ENCODE peak calls at places on chromosomes 5 and 9, in six cellular contexts. O is activated T-cell treated with anti-CD3 and anti-CD28 coated beads for 48 hours; H is stimulated activated CD4-positive, alpha-beta T cell treated with anti-CD3 and anti-CD28 coated beads, TNF-alpha, amount 100 ng/mL, for 4 hours; R is NCI-H2081; A is GM12865; T is Panc1. F is an unnamed sample.

GRCh38 chr5:58410441-58410840 is 49.4 kb downstream of the PLK2 start:
- DNase-seq in O (no peak), H (no peak), R (no peak), A (no peak), T (no peak), F (no peak)

GRCh38 chr9:136729144-136729543 is 13.6 kb downstream of the LCN10 start:
- DNase-seq in O (no peak), H (no peak), R (no peak), A (peak), T (no peak), F (no peak)

GRCh38 chr9:91884746-91885687 is 65.0 kb downstream of the ROR2 start:
- DNase-seq in O (no peak), H (no peak), R (no peak), A (no peak), T (no peak), F (no peak)

GRCh38 chr5:77486344-77486962 is 5.7 kb downstream of the WDR41 start:
- DNase-seq in O (no peak), H (no peak), R (no peak), A (no peak), T (no peak), F (no peak)

GRCh38 chr5:154190652-154191304 is at the start of gene GALNT10:
- DNase-seq in O (peak), H (peak), R (peak), A (peak), T (no peak), F (peak)

GRCh38 chr9:137190315-137190853 is 1.9 kb downstream of the SSNA1 start:
- DNase-seq in O (no peak), H (no peak), R (no peak), A (no peak), T (no peak), F (no peak)

GRCh38 chr5:5288236-5288635 is 134.2 kb upstream of the ICE1 start:
- DNase-seq in O (no peak), H (no peak), R (no peak), A (no peak), T (no peak), F (no peak)

GRCh38 chr5:122312670-122312988 is 592 bp downstream of the SNCAIP start:
- DNase-seq in O (no peak), H (no peak), R (no peak), A (no peak), T (no peak), F (peak)

GRCh38 chr5:119274024-119274766 is 81.6 kb upstream of the TNFAIP8 start:
- DNase-seq in O (no peak), H (no peak), R (no peak), A (no peak), T (no peak), F (no peak)